ENCODE peak calls at places on chromosomes 6 and 20, in four cellular contexts. Y, B, E and X are unnamed samples.

GRCh38 chr6:10720229-10720959 is 2.5 kb upstream of the TMEM14C start:
- DNase-seq in Y (peak; percentile 45), B (no peak), E (peak; percentile 64), X (peak; percentile 60)

GRCh38 chr6:4402477-4402976 is 267.2 kb upstream of the ECI2 start:
- DNase-seq in Y (peak; percentile 42), E (peak; percentile 59), B (peak; percentile 77), X (no peak)

GRCh38 chr20:43694763-43695162 is 27.8 kb downstream of the MYBL2 start:
- DNase-seq in Y (no peak), B (no peak), E (no peak), X (no peak)

GRCh38 chr6:8499540-8499939 is 64.2 kb upstream of the SLC35B3 start:
- DNase-seq in Y (no peak), E (no peak), B (peak; percentile 54), X (no peak)

GRCh38 chr20:35305682-35306556 is 13.7 kb upstream of the FAM83C start:
- DNase-seq in B (peak; percentile 98), Y (peak; percentile 86), E (no peak), X (no peak)

GRCh38 chr6:34855463-34855862 is 32.4 kb downstream of the TAF11 start:
- DNase-seq in B (no peak), Y (no peak), E (no peak), X (no peak)

GRCh38 chr6:148166339-148166949 is 176.2 kb upstream of the SASH1 start:
- DNase-seq in E (no peak), Y (no peak), B (peak; percentile 87), X (no peak)

GRCh38 chr20:63316502-63316921 is 23.5 kb downstream of the COL20A1 start:
- DNase-seq in E (no peak), B (no peak), Y (peak; percentile 8), X (no peak)

GRCh38 chr6:128598561-128598960 is 78.2 kb upstream of the PTPRK start:
- DNase-seq in Y (no peak), E (no peak), B (no peak), X (no peak)

GRCh38 chr20:53930651-53931504 is 139.5 kb downstream of the BCAS1 start:
- DNase-seq in B (peak; percentile 4), Y (no peak), E (no peak), X (no peak)

GRCh38 chr20:17835240-17835940 is 133.2 kb downstream of the SNX5 start:
- DNase-seq in Y (peak; percentile 73), B (peak; percentile 91), E (peak; percentile 74), X (no peak)

GRCh38 chr6:163461696-163462095 is 47.2 kb downstream of the QKI start:
- DNase-seq in B (no peak), E (no peak), Y (no peak), X (no peak)

GRCh38 chr6:169233832-169234231 is 19.8 kb downstream of the THBS2 start:
- DNase-seq in Y (no peak), B (no peak), E (no peak), X (no peak)

GRCh38 chr20:58109126-58109880 is 119.2 kb downstream of the ANKRD60 start:
- DNase-seq in E (no peak), B (peak; percentile 58), Y (no peak), X (peak; percentile 24)

GRCh38 chr20:57008217-57008616 is 258.2 kb downstream of the BMP7 start:
- DNase-seq in E (no peak), Y (no peak), B (peak; percentile 20), X (no peak)

GRCh38 chr6:115544765-115545409 is 515.8 kb downstream of the FRK start:
- DNase-seq in B (no peak), Y (no peak), E (peak; percentile 43), X (no peak)

GRCh38 chr6:2037230-2037926 is 208.0 kb downstream of the GMDS start:
- DNase-seq in B (peak; percentile 3), E (no peak), Y (no peak), X (no peak)

GRCh38 chr6:83958250-83958685 is 75.3 kb upstream of the MRAP2 start:
- DNase-seq in E (no peak), B (no peak), Y (no peak), X (no peak)

GRCh38 chr20:38935285-38935684 is 9.1 kb downstream of the FAM83D start:
- DNase-seq in E (no peak), Y (no peak), B (peak; percentile 7), X (no peak)

GRCh38 chr6:149910721-149911151 is 12.2 kb downstream of the RAET1G start:
- DNase-seq in E (no peak), Y (no peak), B (no peak), X (no peak)

GRCh38 chr6:157772820-157773219 is 50.2 kb upstream of the SNX9 start:
- DNase-seq in Y (no peak), E (peak; percentile 13), B (no peak), X (no peak)

GRCh38 chr6:85192186-85192585 is 257.7 kb upstream of the NT5E start:
- DNase-seq in Y (no peak), E (no peak), B (no peak), X (no peak)

GRCh38 chr6:101608724-101609123 is 215.2 kb downstream of the GRIK2 start:
- DNase-seq in E (no peak), B (no peak), Y (no peak), X (no peak)

GRCh38 chr6:144955853-144956252 is 670.7 kb downstream of the UTRN start:
- DNase-seq in Y (no peak), B (peak; percentile 38), E (no peak), X (no peak)

GRCh38 chr6:15763827-15764226 is 101.0 kb upstream of the DTNBP1 start:
- DNase-seq in B (peak; percentile 60), Y (no peak), E (no peak), X (peak; percentile 43)

GRCh38 chr6:123316733-123317323 is 319.9 kb downstream of the TRDN start:
- DNase-seq in E (no peak), B (peak; percentile 75), Y (no peak), X (no peak)

GRCh38 chr6:88368071-88368787 is 202.1 kb upstream of the CNR1 start:
- DNase-seq in E (no peak), B (peak; percentile 64), Y (no peak), X (no peak)

GRCh38 chr6:114941078-114941477 is 598.3 kb upstream of the HS3ST5 start:
- DNase-seq in B (no peak), Y (no peak), E (no peak), X (no peak)

GRCh38 chr6:89250239-89250638 is 33.1 kb upstream of the GABRR1 start:
- DNase-seq in B (no peak), Y (no peak), E (no peak), X (no peak)

GRCh38 chr6:42694586-42694985 is 27.8 kb downstream of the PRPH2 start:
- DNase-seq in Y (no peak), B (peak; percentile 84), E (no peak), X (no peak)

GRCh38 chr20:39903806-39904205 is 785.2 kb downstream of the MAFB start:
- DNase-seq in Y (no peak), E (no peak), B (no peak), X (no peak)

GRCh38 chr20:34525709-34526416 is 9.6 kb downstream of the DYNLRB1 start:
- DNase-seq in E (peak; percentile 72), B (peak; percentile 95), Y (peak; percentile 86), X (peak; percentile 86)

GRCh38 chr20:3297096-3297411 is 58.1 kb upstream of the SLC4A11 start:
- DNase-seq in B (no peak), Y (no peak), E (no peak), X (no peak)

GRCh38 chr6:52953911-52954839 is 40.9 kb downstream of the GSTA4 start:
- DNase-seq in B (peak; percentile 12), Y (no peak), E (no peak), X (no peak)

GRCh38 chr6:156752666-156753301 is 24.4 kb upstream of the ARID1B start:
- DNase-seq in E (peak; percentile 33), Y (peak; percentile 25), B (no peak), X (no peak)

GRCh38 chr20:10618611-10619245 is 55.1 kb downstream of the JAG1 start:
- DNase-seq in Y (no peak), E (no peak), B (no peak), X (no peak)

GRCh38 chr20:62589150-62589498 is 53.2 kb upstream of the SLCO4A1 start:
- DNase-seq in Y (peak; percentile 16), B (no peak), E (no peak), X (no peak)